ENCODE peak calls at places on chromosomes 6 and 20, in five cellular contexts. C, H, Z, X and B are unnamed samples.

GRCh38 chr6:32936247-32937152 is 4.3 kb downstream of the HLA-DMB start:
- DNase-seq in C (no peak), H (no peak), Z (no peak), X (no peak), B (no peak)

GRCh38 chr6:62013719-62014118 is 272.3 kb downstream of the KHDRBS2 start:
- DNase-seq in C (no peak), H (no peak), Z (no peak), X (no peak), B (no peak)

GRCh38 chr6:63214816-63215215 is 3.5 kb downstream of the FKBP1C start:
- DNase-seq in C (no peak), H (no peak), Z (no peak), X (no peak), B (no peak)

GRCh38 chr6:30743099-30744053 is 889 bp upstream of the FLOT1 start:
- DNase-seq in C (peak), H (peak), Z (peak), X (peak), B (no peak)

GRCh38 chr6:41805830-41806774 is 18.6 kb downstream of the TOMM6 start:
- DNase-seq in C (no peak), H (no peak), Z (no peak), X (no peak), B (no peak)

GRCh38 chr6:235763-236360 is 56.4 kb upstream of the DUSP22 start:
- DNase-seq in C (no peak), H (no peak), Z (peak), X (peak), B (peak)

GRCh38 chr6:157034433-157035230 is 257.5 kb downstream of the ARID1B start:
- DNase-seq in C (no peak), H (no peak), Z (peak), X (peak), B (no peak)

GRCh38 chr6:143976834-143977354 is 31.2 kb downstream of the PLAGL1 start:
- DNase-seq in C (no peak), H (no peak), Z (no peak), X (no peak), B (no peak)

GRCh38 chr6:90478789-90479602 is 107.9 kb downstream of the MAP3K7 start:
- DNase-seq in C (peak), H (peak), Z (peak), X (peak), B (peak)
- H3K4me3 ChIP-seq in C (no peak), H (no peak), Z (no peak), X (no peak), B (no peak)

GRCh38 chr20:60212695-60213094 is 254.5 kb downstream of the CDH26 start:
- DNase-seq in C (no peak), H (no peak), Z (no peak), X (no peak), B (no peak)
- H3K4me3 ChIP-seq in C (no peak), H (no peak), Z (no peak), X (no peak), B (no peak)

GRCh38 chr20:9072741-9073310 is 3.9 kb downstream of the PLCB4 start:
- DNase-seq in C (no peak), H (no peak), Z (no peak), X (no peak), B (no peak)

GRCh38 chr20:9071976-9072726 is 3.3 kb downstream of the PLCB4 start:
- DNase-seq in C (no peak), H (no peak), Z (peak), X (no peak), B (no peak)

GRCh38 chr20:9068232-9068781 is 580 bp upstream of the PLCB4 start:
- DNase-seq in C (peak), H (no peak), Z (peak), X (no peak), B (no peak)

GRCh38 chr20:9068896-9069663 is at the start of gene PLCB4:
- DNase-seq in C (no peak), H (no peak), Z (peak), X (peak), B (no peak)

GRCh38 chr20:9070304-9070703 is 1.4 kb downstream of the PLCB4 start:
- DNase-seq in C (no peak), H (no peak), Z (no peak), X (no peak), B (no peak)
- H3K4me3 ChIP-seq in C (peak), H (no peak), Z (no peak), X (no peak), B (no peak)

DNA sequence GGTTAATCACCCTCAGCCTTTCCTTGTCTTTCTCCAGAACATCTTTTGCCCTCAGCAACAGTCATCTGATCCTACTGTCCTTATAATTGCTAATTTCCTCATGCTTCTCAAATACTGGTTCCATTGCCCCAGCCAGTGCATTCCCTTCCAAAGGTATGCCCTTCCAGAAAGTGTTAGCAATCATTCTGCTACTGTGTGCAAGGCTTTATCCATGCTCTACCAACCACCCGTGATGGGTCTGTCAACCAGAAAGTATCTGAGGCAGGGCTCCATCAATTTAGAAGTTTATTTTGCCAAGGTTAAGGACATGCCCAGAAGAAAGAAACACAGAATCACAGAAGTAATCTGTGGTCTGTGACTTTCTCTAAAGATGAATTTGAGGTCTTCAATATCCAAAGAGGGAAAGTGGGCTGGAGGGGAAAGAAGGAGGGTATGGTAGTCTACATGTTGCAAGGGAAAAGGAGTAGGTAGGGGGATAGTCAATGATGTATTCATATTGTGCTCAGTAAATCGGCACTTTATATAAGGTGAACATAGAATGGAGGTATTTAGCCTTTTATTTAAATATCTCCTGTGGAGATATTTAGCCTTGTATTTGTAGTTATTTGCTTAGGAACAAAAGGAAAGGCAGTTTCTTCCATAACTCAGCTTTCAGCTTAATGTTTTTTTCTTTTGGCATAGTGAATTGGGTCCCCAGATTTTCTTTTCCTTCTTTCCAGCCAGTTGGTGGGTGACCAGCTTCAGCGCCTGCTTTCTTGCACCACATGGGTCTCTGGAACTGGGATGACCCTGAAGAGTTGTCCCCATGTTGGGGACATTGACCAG is 35.2 kb upstream of the PAQR8 start:
- DNase-seq in C (no peak), H (no peak), Z (no peak), X (no peak), B (no peak)
- H3K4me3 ChIP-seq in C (no peak), H (no peak), Z (no peak), X (no peak), B (no peak)

GRCh38 chr20:53737404-53738038 is 143.9 kb upstream of the ZNF217 start:
- DNase-seq in C (no peak), H (no peak), Z (peak), X (peak), B (no peak)

GRCh38 chr20:53735536-53736050 is 142.0 kb upstream of the ZNF217 start:
- DNase-seq in C (no peak), H (no peak), Z (peak), X (peak), B (peak)

GRCh38 chr20:53736757-53737403 is 143.2 kb upstream of the ZNF217 start:
- DNase-seq in C (no peak), H (no peak), Z (peak), X (peak), B (no peak)

GRCh38 chr20:53738039-53738944 is 144.7 kb upstream of the ZNF217 start:
- DNase-seq in C (no peak), H (no peak), Z (peak), X (peak), B (peak)

DNA sequence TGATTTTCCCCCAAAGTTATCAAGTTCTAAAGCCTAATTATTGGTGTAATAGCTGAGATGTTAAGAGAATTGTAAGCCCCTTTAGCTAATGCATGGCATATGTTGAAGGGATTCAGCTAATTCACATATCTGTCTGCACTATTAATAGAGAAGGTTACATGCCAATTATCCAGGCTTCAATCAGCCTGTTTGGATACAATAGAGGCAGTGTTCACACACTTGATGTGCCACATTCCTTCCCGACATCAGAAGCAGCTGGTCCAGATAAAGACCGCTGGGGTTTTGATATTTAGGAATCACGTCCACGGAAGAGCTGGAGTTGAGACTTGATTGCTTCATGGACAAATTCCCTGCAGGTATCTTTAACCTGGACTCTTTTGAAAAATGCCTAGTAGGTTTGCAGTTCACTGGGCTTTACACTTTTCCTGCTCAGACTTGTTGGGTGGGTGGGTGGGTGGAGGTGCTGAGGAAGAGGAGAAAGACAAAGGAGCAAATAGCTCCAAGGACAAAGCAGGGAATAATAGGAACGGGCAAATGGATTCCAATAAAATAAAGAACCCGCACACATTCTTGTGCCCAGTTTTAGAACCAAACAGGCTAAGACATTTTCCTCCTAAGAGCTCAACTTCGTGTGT is 142.6 kb upstream of the ZNF217 start:
- DNase-seq in C (no peak), H (no peak), Z (no peak), X (peak), B (no peak)
- H3K4me3 ChIP-seq in C (no peak), H (no peak), Z (no peak), X (no peak), B (no peak)

GRCh38 chr20:34216382-34216742 is 24.9 kb upstream of the ASIP start:
- DNase-seq in C (no peak), H (no peak), Z (no peak), X (no peak), B (no peak)
- H3K4me3 ChIP-seq in C (peak), H (no peak), Z (peak), X (peak), B (peak)

GRCh38 chr6:113693866-113694265 is 163.3 kb upstream of the MARCKS start:
- DNase-seq in C (no peak), H (no peak), Z (no peak), X (peak), B (no peak)
- H3K4me3 ChIP-seq in C (no peak), H (no peak), Z (no peak), X (no peak), B (no peak)